ENCODE peak calls at places on chromosome 12, in six cellular contexts. G is left ventricle myocardium inferior, C is fibroblast of pulmonary artery, J is cardiac fibroblast, M is A673, N is AG09309. I is an unnamed sample.

GRCh38 chr12:63915105-63915830 is 70.8 kb downstream of the SRGAP1 start:
- DNase-seq in M (peak; percentile 86), C (peak; percentile 73), G (no peak), J (peak; percentile 83), N (peak; percentile 50), I (peak; percentile 74)

GRCh38 chr12:46320731-46321130 is 51.8 kb downstream of the SLC38A2 start:
- DNase-seq in C (no peak), N (no peak), G (no peak), M (no peak), J (no peak), I (no peak)

GRCh38 chr12:68381476-68381875 is 49.3 kb upstream of the MDM1 start:
- DNase-seq in J (no peak), C (no peak), M (no peak), N (no peak), G (no peak), I (no peak)

GRCh38 chr12:14937689-14938088 is 648 bp downstream of the ERP27 start:
- DNase-seq in N (no peak), G (no peak), J (no peak), C (no peak), M (no peak), I (no peak)

GRCh38 chr12:18281941-18282340 is 20.6 kb downstream of the PIK3C2G start:
- DNase-seq in G (no peak), C (no peak), N (no peak), J (no peak), M (no peak), I (peak; percentile 66)

GRCh38 chr12:29309320-29309902 is 71.6 kb downstream of the ERGIC2 start:
- DNase-seq in C (peak; percentile 62), G (no peak), N (no peak), J (peak; percentile 57), M (peak; percentile 18), I (peak; percentile 67)

GRCh38 chr12:32183646-32184045 is 77.0 kb downstream of the BICD1 start:
- DNase-seq in M (no peak), J (no peak), C (no peak), G (no peak), N (no peak), I (no peak)

GRCh38 chr12:128267651-128268347 is 829 bp downstream of the TMEM132C start:
- DNase-seq in G (no peak), N (no peak), M (no peak), J (no peak), C (no peak), I (no peak)

GRCh38 chr12:78530065-78530765 is 334.4 kb upstream of the SYT1 start:
- DNase-seq in C (peak; percentile 50), N (peak; percentile 32), J (peak; percentile 74), M (peak; percentile 78), G (no peak), I (peak; percentile 64)

GRCh38 chr12:76637807-76638206 is 78.2 kb upstream of the OSBPL8 start:
- DNase-seq in M (no peak), J (peak; percentile 83), G (no peak), C (no peak), N (no peak), I (peak; percentile 7)

GRCh38 chr12:42589465-42590323 is at the start of gene PRICKLE1:
- DNase-seq in N (no peak), C (peak; percentile 58), J (peak; percentile 66), G (peak; percentile 40), M (peak; percentile 67), I (peak; percentile 64)

GRCh38 chr12:4809013-4809448 is 88.8 kb downstream of the GALNT8 start:
- DNase-seq in C (no peak), J (no peak), M (peak; percentile 6), G (no peak), N (no peak), I (no peak)

GRCh38 chr12:120132437-120132836 is 15.9 kb upstream of the RAB35 start:
- DNase-seq in G (no peak), M (no peak), J (no peak), N (no peak), C (no peak), I (no peak)
- H3K4me3 ChIP-seq in G (no peak overlapping the region), M (no peak overlapping the region), J (no peak overlapping the region), N (no peak overlapping the region), C (no peak overlapping the region), I (no peak overlapping the region)

GRCh38 chr12:93722757-93723567 is 45.8 kb downstream of the CRADD start:
- DNase-seq in J (peak; percentile 47), G (no peak), C (peak; percentile 22), N (no peak), M (peak; percentile 26), I (no peak)
- TF ChIP-seq CTCF in J (no peak), G (no peak), C (no peak), N (no peak), M (no peak), I (no peak)

GRCh38 chr12:26226119-26226518 is 30.7 kb downstream of the SSPN start:
- DNase-seq in G (no peak), C (no peak), J (no peak), N (no peak), M (no peak), I (no peak)
- H3K4me3 ChIP-seq in G (peak overlapping the region; percentile 67), C (no peak overlapping the region), J (no peak overlapping the region), N (no peak overlapping the region), M (no peak overlapping the region), I (no peak overlapping the region)

DNA sequence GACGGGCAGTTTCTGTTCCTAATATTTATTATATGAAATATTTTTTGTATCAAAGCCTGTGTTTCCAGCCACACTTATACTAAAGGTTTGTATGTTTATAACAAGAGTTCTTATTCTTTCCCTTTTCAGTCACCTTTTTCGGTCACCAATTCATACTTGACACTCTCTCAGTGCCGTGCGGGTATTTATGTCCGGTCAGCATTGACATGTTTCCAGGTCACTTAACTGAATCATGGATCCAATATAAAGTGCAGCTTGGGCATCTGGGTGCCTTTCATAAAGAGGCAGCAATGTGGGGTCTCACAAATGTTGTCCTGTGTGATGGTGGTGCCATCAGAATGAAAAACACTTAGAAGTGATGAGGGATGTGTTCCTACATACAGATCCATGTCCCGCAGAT is 141.3 kb downstream of the ERC1 start:
- DNase-seq in J (no peak), N (no peak), G (no peak), M (no peak), C (no peak), I (no peak)
- TF ChIP-seq CTCF in J (no peak), N (no peak), G (no peak), M (no peak), C (no peak), I (no peak)

DNA sequence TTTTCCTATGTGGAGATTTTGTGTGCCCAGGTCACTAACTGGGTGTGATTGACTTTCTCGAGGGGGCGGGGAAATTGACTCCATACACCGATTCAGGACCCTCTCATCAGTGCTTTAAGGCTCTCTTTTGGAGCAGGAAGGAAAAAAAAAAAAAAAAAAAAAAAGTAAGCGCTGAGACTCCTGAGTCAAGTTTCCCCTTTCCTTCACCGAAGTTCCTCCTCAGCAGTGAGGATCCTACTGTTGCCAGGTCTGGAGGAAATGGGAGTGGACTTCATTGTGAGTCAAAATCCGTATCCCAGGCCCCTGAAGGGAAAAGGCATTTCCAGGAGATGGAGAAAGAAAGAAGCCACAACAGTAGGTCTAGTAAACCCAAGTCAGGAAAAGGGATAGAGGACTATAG is 1.4 kb downstream of the PPFIBP1 start:
- DNase-seq in G (no peak), J (peak; percentile 87), N (no peak), M (no peak), C (peak; percentile 93), I (peak; percentile 85)
- H3K4me3 ChIP-seq in G (peak overlapping the region; percentile 82), J (peak overlapping the region; percentile 76), N (peak overlapping the region; percentile 67), M (peak overlapping the region; percentile 69), C (peak overlapping the region; percentile 77), I (peak overlapping the region; percentile 84)

I was measured in fibroblast of the aortic adventitia.